ENCODE peak calls at places on chromosome 16, in six cellular contexts. P, O, J, W, Q and D are unnamed samples.

GRCh38 chr16:66475232-66475631 is 48.1 kb downstream of the BEAN1 start:
- DNase-seq in W (no peak), O (no peak), J (no peak), P (no peak), Q (no peak), D (no peak)

GRCh38 chr16:63650550-63650949 is 1471.3 kb downstream of the CDH11 start:
- DNase-seq in J (no peak), O (no peak), Q (no peak), W (no peak), P (no peak), D (no peak)

GRCh38 chr16:20385844-20386832 is 18.4 kb downstream of the PDILT start:
- DNase-seq in Q (peak), O (peak), P (peak), W (peak), J (peak), D (peak)

GRCh38 chr16:81885976-81886586 is 107.0 kb downstream of the PLCG2 start:
- DNase-seq in J (peak), P (no peak), W (no peak), Q (no peak), O (no peak), D (peak)

GRCh38 chr16:3993052-3993785 is 112.7 kb upstream of the CREBBP start:
- DNase-seq in O (no peak), W (no peak), Q (no peak), P (no peak), J (no peak), D (no peak)

GRCh38 chr16:85124636-85125346 is 12.5 kb upstream of the CIBAR2 start:
- DNase-seq in Q (no peak), O (no peak), J (no peak), W (no peak), P (no peak), D (no peak)

GRCh38 chr16:7775072-7775488 is 442.4 kb downstream of the RBFOX1 start:
- DNase-seq in J (no peak), W (no peak), O (no peak), P (no peak), Q (no peak), D (no peak)

GRCh38 chr16:27505297-27506236 is 44.1 kb downstream of the GTF3C1 start:
- DNase-seq in O (no peak), W (no peak), Q (no peak), J (no peak), P (no peak), D (no peak)

GRCh38 chr16:57807968-57808528 is 5.8 kb upstream of the KIFC3 start:
- DNase-seq in Q (peak), O (peak), J (peak), W (peak), P (peak), D (peak)

GRCh38 chr16:15450624-15451023 is 16.2 kb downstream of the BMERB1 start:
- DNase-seq in J (no peak), Q (no peak), W (no peak), P (no peak), O (peak), D (no peak)

GRCh38 chr16:77062878-77063566 is 128.0 kb upstream of the MON1B start:
- DNase-seq in W (peak), J (no peak), Q (no peak), P (no peak), O (no peak), D (no peak)
- TF ChIP-seq CTCF in W (no peak), J (no peak), Q (no peak), P (no peak), O (no peak), D (no peak)

DNA sequence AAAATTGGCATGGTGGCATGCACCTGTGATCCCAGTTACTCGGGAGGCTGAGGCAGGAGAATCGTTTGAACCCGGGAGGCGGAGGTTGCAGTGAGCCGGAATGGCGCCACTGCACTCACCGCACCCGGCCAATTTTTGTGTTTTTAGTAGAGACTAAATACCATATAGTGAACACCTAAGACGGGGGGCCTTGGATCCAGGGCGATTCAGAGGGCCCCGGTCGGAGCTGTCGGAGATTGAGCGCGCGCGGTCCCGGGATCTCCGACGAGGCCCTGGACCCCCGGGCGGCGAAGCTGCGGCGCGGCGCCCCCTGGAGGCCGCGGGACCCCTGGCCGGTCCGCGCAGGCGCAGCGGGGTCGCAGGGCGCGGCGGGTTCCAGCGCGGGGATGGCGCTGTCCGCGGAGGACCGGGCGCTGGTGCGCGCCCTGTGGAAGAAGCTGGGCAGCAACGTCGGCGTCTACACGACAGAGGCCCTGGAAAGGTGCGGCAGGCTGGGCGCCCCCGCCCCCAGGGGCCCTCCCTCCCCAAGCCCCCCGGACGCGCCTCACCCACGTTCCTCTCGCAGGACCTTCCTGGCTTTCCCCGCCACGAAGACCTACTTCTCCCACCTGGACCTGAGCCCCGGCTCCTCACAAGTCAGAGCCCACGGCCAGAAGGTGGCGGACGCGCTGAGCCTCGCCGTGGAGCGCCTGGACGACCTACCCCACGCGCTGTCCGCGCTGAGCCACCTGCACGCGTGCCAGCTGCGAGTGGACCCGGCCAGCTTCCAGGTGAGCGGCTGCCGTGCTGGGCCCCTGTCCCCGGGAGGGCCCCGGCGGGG is at the start of gene HBQ1:
- DNase-seq in W (no peak), Q (no peak), O (no peak), J (no peak), P (peak), D (peak)
- TF ChIP-seq CTCF in W (peak), Q (no peak), O (peak), J (peak), P (peak), D (peak)

GRCh38 chr16:82949016-82949415 is 322.2 kb downstream of the CDH13 start:
- DNase-seq in Q (no peak), J (no peak), P (no peak), O (no peak), W (no peak), D (no peak)

GRCh38 chr16:82957212-82957611 is 330.4 kb downstream of the CDH13 start:
- DNase-seq in Q (no peak), O (no peak), J (no peak), W (no peak), P (no peak), D (no peak)

GRCh38 chr16:82955836-82956348 is 329.1 kb downstream of the CDH13 start:
- DNase-seq in P (no peak), J (no peak), Q (no peak), W (no peak), O (no peak), D (no peak)

GRCh38 chr16:82954224-82954929 is 327.6 kb downstream of the CDH13 start:
- DNase-seq in P (no peak), W (no peak), J (no peak), Q (no peak), O (no peak), D (no peak)
- TF ChIP-seq CTCF in P (no peak), W (no peak), J (no peak), Q (no peak), O (no peak), D (no peak)

GRCh38 chr16:68235105-68235881 is 634 bp downstream of the ESRP2 start:
- DNase-seq in W (no peak), Q (peak), P (peak), O (peak), J (no peak), D (no peak)
- TF ChIP-seq CTCF in W (no peak), Q (no peak), P (no peak), O (no peak), J (no peak), D (no peak)

GRCh38 chr16:11868412-11868980 is 17.2 kb upstream of the RSL1D1 start:
- DNase-seq in W (no peak), J (no peak), P (no peak), O (no peak), Q (no peak), D (no peak)

GRCh38 chr16:11876306-11876705 is 25.0 kb upstream of the RSL1D1 start:
- DNase-seq in P (no peak), Q (no peak), W (no peak), O (no peak), J (no peak), D (no peak)

GRCh38 chr16:11875721-11876120 is 24.4 kb upstream of the RSL1D1 start:
- DNase-seq in J (no peak), O (no peak), Q (no peak), W (no peak), P (no peak), D (no peak)

GRCh38 chr16:11869657-11870228 is 18.4 kb upstream of the RSL1D1 start:
- DNase-seq in P (no peak), J (no peak), W (no peak), O (no peak), Q (no peak), D (no peak)

GRCh38 chr16:11871193-11871592 is 19.9 kb upstream of the RSL1D1 start:
- DNase-seq in J (no peak), O (no peak), W (peak), Q (no peak), P (no peak), D (no peak)
- TF ChIP-seq CTCF in J (no peak), O (no peak), W (no peak), Q (no peak), P (no peak), D (no peak)